ENCODE peak calls at places on chromosomes 13 and 19, in eight cellular contexts. Y, G, X, A, L, S, N and E are unnamed samples.

GRCh38 chr19:50836543-50837195 is 3.3 kb upstream of the KLK15 start:
- DNase-seq in A (no peak), Y (no peak), S (no peak), G (no peak), L (no peak), N (peak; percentile 48), X (peak; percentile 77), E (no peak)

GRCh38 chr13:109330941-109331340 is 455.4 kb downstream of the IRS2 start:
- DNase-seq in L (peak; percentile 59), N (no peak), G (no peak), S (no peak), A (no peak), X (no peak), Y (no peak), E (no peak)

GRCh38 chr13:89307278-89307677 is 1636.1 kb downstream of the SLITRK5 start:
- DNase-seq in X (no peak), L (no peak), Y (no peak), G (no peak), A (no peak), S (no peak), N (no peak), E (no peak)

GRCh38 chr13:39998166-39998565 is 342.7 kb downstream of the COG6 start:
- DNase-seq in S (no peak), L (no peak), N (no peak), A (no peak), G (no peak), X (no peak), Y (no peak), E (no peak)

GRCh38 chr19:677201-677600 is 1.0 kb downstream of the FSTL3 start:
- DNase-seq in Y (peak; percentile 42), X (peak; percentile 70), S (peak; percentile 76), N (peak; percentile 92), A (peak; percentile 96), L (peak; percentile 96), G (peak; percentile 84), E (no peak)

GRCh38 chr13:32645854-32646253 is 59.6 kb downstream of the PDS5B start:
- DNase-seq in N (no peak), Y (no peak), S (no peak), G (no peak), X (no peak), A (no peak), L (no peak), E (no peak)

GRCh38 chr13:110421061-110421460 is 114.0 kb downstream of the COL4A2 start:
- DNase-seq in Y (no peak), A (no peak), L (no peak), N (no peak), S (no peak), G (no peak), X (no peak), E (no peak)

GRCh38 chr19:47229674-47230121 is 1.3 kb downstream of the BBC3 start:
- DNase-seq in X (peak; percentile 37), Y (peak; percentile 52), A (no peak), N (no peak), S (no peak), L (no peak), G (no peak), E (no peak)

DNA sequence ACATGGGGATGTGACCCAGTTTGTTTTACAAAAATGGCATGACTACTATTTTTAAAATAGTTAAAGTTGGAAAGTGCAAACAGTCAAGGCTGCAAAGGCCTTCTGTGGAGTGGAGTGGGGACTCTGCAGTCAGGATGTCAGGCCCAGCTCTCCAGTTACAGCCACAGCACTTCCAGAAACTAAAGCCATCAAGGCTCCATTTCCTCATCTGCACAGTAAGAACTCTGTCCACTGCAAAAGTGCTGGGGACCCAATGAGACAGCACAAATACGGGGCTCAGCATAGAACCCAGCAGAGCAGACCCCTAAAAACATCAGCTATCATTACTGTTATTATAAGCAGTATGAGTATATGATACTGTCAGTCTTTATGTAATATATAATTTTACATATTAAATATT is 73.6 kb downstream of the SACS start:
- DNase-seq in A (no peak), Y (no peak), G (no peak), L (no peak), N (no peak), X (no peak), S (no peak), E (no peak)
- H3K36me3 ChIP-seq in A (peaks cover 62% of the 10 kb centered on the region), Y (no peaks in the 10 kb centered on the region), G (peaks cover 93% of the 10 kb centered on the region), L (peaks cover 57% of the 10 kb centered on the region), N (no peaks in the 10 kb centered on the region), X (peaks cover 9% of the 10 kb centered on the region), S (no peaks in the 10 kb centered on the region), E (peaks cover 4% of the 10 kb centered on the region)

DNA sequence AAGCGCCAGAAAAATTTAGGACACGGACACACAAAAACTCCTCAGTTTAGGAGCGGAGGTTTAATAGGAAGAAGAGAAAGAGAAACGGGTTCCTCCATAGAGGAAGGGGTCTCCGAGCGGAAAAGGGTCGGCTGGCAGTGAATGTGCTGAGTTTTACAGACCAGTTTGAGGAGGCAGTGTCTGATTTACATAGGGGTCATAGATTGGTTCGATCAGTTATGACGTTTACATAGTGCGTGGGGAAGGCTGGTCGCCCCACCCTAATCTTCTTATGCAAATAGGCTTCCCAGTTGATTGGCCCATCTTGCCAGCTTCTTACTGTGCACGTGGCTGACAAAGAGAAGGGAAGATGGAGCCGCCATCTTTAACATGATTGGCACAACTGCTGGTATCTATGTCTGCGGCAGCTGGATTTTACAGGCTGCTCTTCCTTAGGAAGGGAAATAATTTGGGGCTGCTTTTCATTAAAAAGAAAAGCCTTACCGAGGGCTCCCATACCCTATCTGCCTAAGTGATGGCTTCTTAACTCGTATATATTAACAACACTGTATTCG is 1.2 kb upstream of the ZNF225 start:
- DNase-seq in N (no peak), Y (no peak), L (no peak), A (no peak), S (peak; percentile 35), G (no peak), X (peak; percentile 38), E (peak; percentile 80)
- H3K4me3 ChIP-seq in N (peak overlapping the region; percentile 65), Y (no peak overlapping the region), L (no peak overlapping the region), A (peak overlapping the region; percentile 79), S (peak overlapping the region; percentile 59), G (peak overlapping the region; percentile 74), X (peak overlapping the region; percentile 65), E (peak overlapping the region; percentile 49)

GRCh38 chr19:42293966-42294365 is 8.0 kb upstream of the PRR19 start:
- DNase-seq in A (no peak), S (no peak), N (peak; percentile 23), L (no peak), X (no peak), G (no peak), Y (no peak), E (no peak)

GRCh38 chr19:42292042-42292960 is 9.6 kb upstream of the PRR19 start:
- DNase-seq in Y (no peak), A (no peak), S (no peak), N (no peak), L (no peak), X (no peak), G (no peak), E (no peak)

GRCh38 chr19:42293539-42293938 is 8.4 kb upstream of the PRR19 start:
- DNase-seq in A (no peak), L (no peak), N (peak; percentile 29), Y (no peak), G (no peak), X (peak; percentile 84), S (no peak), E (no peak)

GRCh38 chr19:42291437-42291815 is 10.5 kb upstream of the PRR19 start:
- DNase-seq in G (no peak), S (no peak), X (peak; percentile 84), Y (peak; percentile 65), A (no peak), N (no peak), L (no peak), E (no peak)

GRCh38 chr19:42292963-42293362 is 9.0 kb upstream of the PRR19 start:
- DNase-seq in Y (no peak), N (no peak), X (no peak), G (no peak), L (no peak), A (no peak), S (no peak), E (no peak)
- H3K36me3 ChIP-seq in Y (peaks cover 3% of the 10 kb centered on the region), N (no peaks in the 10 kb centered on the region), X (peaks cover 13% of the 10 kb centered on the region), G (peaks cover 73% of the 10 kb centered on the region), L (peaks cover 81% of the 10 kb centered on the region), A (peaks cover 74% of the 10 kb centered on the region), S (no peaks in the 10 kb centered on the region), E (peaks cover 26% of the 10 kb centered on the region)

GRCh38 chr13:112054616-112055015 is 12.3 kb upstream of the SOX1 start:
- DNase-seq in A (no peak), N (no peak), S (no peak), G (no peak), X (no peak), Y (no peak), L (no peak), E (no peak)

GRCh38 chr13:112055032-112055416 is 11.9 kb upstream of the SOX1 start:
- DNase-seq in L (no peak), G (no peak), Y (no peak), A (no peak), S (no peak), N (no peak), X (peak; percentile 48), E (no peak)

GRCh38 chr13:112053167-112053743 is 13.7 kb upstream of the SOX1 start:
- DNase-seq in A (no peak), S (no peak), G (no peak), L (peak; percentile 42), N (no peak), Y (no peak), X (peak; percentile 92), E (no peak)

GRCh38 chr13:112055417-112056206 is 11.3 kb upstream of the SOX1 start:
- DNase-seq in Y (no peak), N (no peak), X (peak; percentile 82), L (peak; percentile 42), A (no peak), G (no peak), S (no peak), E (no peak)

GRCh38 chr13:112053744-112054615 is 13.0 kb upstream of the SOX1 start:
- DNase-seq in N (no peak), L (peak; percentile 42), G (no peak), X (peak; percentile 81), A (no peak), Y (no peak), S (no peak), E (no peak)
- H3K4me3 ChIP-seq in N (no peak overlapping the region), L (no peak overlapping the region), G (no peak overlapping the region), X (peak overlapping the region; percentile 31), A (no peak overlapping the region), Y (no peak overlapping the region), S (no peak overlapping the region), E (peak overlapping the region; percentile 13)

DNA sequence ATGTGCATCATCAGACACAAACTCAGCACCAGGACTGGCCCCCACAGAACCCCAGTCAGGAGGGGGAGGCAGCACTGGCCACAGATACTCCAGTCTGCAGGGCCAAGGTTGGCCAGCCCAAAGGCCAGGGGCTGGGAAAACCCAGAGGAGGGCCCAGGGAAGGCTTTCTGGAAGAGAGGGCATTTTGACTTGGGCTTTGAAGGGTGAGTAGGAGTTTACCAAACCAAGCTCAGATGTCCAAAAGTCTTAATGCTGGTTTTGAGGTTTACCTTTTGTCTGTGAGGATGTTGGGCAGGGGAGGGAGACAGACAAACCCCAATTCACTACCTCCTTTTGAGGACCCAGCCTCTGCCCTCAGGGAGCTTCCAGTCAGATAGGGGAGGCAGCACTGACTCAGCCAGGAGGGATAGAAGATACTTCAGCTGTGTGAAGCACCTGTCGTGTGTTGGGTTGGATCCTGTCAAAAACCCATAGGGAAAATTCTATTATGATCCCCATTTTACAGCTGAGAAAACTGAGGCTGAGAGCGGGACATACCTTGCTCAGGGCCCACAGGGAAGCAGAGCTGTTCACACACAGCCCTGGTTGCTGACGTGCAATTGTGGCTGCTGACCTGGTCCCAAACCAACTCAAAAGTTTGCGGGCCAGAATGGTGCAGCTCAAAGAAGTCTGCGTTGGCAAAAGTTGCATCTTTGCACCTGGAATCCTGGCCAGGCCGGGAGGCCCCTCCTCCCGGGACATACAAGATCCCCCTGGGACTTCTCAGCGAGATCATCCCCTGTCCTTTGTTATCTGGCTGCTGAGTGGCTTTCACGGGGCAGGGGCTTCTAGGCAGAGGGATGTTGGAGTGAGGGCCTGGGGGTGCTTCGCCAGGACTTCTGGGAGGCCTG is 13.2 kb downstream of the CILP2 start:
- DNase-seq in L (no peak), A (no peak), Y (no peak), S (no peak), G (no peak), N (no peak), X (peak; percentile 76), E (no peak)
- H3K36me3 ChIP-seq in L (no peaks in the 10 kb centered on the region), A (no peaks in the 10 kb centered on the region), Y (no peaks in the 10 kb centered on the region), S (no peaks in the 10 kb centered on the region), G (no peaks in the 10 kb centered on the region), N (no peaks in the 10 kb centered on the region), X (no peaks in the 10 kb centered on the region), E (no peaks in the 10 kb centered on the region)